ENCODE peak calls at places on chromosomes 1 and 21, in nine cellular contexts. R is coronary artery; H is ovary; F is AG04449; Y is IMR-90; N is foreskin fibroblast; I is fibroblast of lung; A is left ventricle myocardium inferior; C is CD8-positive, alpha-beta T cell. T is an unnamed sample.

GRCh38 chr1:42176902-42177519 is 12.5 kb upstream of the GUCA2A start:
- DNase-seq in R (no peak), H (no peak), F (no peak), Y (peak), N (peak), I (peak), A (no peak), C (no peak), T (no peak)

GRCh38 chr1:208917281-208917680 is 666.2 kb upstream of the CAMK1G start:
- DNase-seq in R (no peak), H (no peak), F (no peak), Y (no peak), N (no peak), I (no peak), A (no peak), C (no peak), T (no peak)

GRCh38 chr1:212242985-212243308 is 42.3 kb upstream of the PPP2R5A start:
- DNase-seq in R (no peak), H (no peak), F (no peak), Y (no peak), N (no peak), I (no peak), A (no peak), C (no peak), T (no peak)

GRCh38 chr21:26595971-26596370 is 22.9 kb upstream of the CYYR1 start:
- DNase-seq in R (no peak), H (no peak), F (no peak), Y (no peak), N (no peak), I (no peak), A (no peak), C (no peak), T (no peak)

GRCh38 chr1:147509786-147510360 is 31.4 kb upstream of the BCL9 start:
- DNase-seq in R (no peak), H (peak), F (no peak), Y (no peak), N (no peak), I (no peak), A (peak), C (no peak), T (no peak)

GRCh38 chr1:14924455-14925325 is 228.9 kb upstream of the TMEM51 start:
- DNase-seq in R (no peak), H (peak), F (no peak), Y (peak), N (peak), I (peak), A (peak), C (no peak), T (no peak)

GRCh38 chr1:65289449-65289848 is 19.9 kb upstream of the DNAJC6 start:
- DNase-seq in R (no peak), H (no peak), F (no peak), Y (no peak), N (no peak), I (no peak), A (no peak), C (no peak), T (no peak)

GRCh38 chr1:35345439-35345981 is 77.0 kb downstream of the ZMYM4 start:
- DNase-seq in R (no peak), H (no peak), F (no peak), Y (peak), N (peak), I (no peak), A (no peak), C (no peak), T (no peak)

GRCh38 chr1:198435044-198435443 is 105.4 kb downstream of the ATP6V1G3 start:
- DNase-seq in R (no peak), H (no peak), F (no peak), Y (peak), N (no peak), I (no peak), A (no peak), C (no peak), T (no peak)

GRCh38 chr1:184632415-184633175 is 122.1 kb downstream of the EDEM3 start:
- DNase-seq in R (no peak), H (no peak), F (no peak), Y (no peak), N (no peak), I (no peak), A (peak), C (no peak), T (no peak)

GRCh38 chr1:2019162-2019542 is at the start of gene GABRD:
- DNase-seq in R (no peak), H (no peak), F (no peak), Y (no peak), N (peak), I (peak), A (no peak), C (no peak), T (no peak)

GRCh38 chr1:77538956-77539509 is 143.4 kb downstream of the ZZZ3 start:
- DNase-seq in R (no peak), H (no peak), F (peak), Y (peak), N (peak), I (peak), A (no peak), C (no peak), T (peak)

GRCh38 chr1:15384301-15384901 is 25.3 kb upstream of the EFHD2 start:
- DNase-seq in R (no peak), H (no peak), F (no peak), Y (no peak), N (peak), I (peak), A (no peak), C (no peak), T (no peak)

GRCh38 chr1:67144696-67145095 is 9.9 kb upstream of the C1orf141 start:
- DNase-seq in R (no peak), H (no peak), F (no peak), Y (no peak), N (no peak), I (no peak), A (no peak), C (no peak), T (no peak)

GRCh38 chr1:221712198-221712684 is 29.6 kb downstream of the DUSP10 start:
- DNase-seq in R (no peak), H (no peak), F (peak), Y (peak), N (peak), I (peak), A (no peak), C (no peak), T (peak)

GRCh38 chr1:112721966-112722524 is 6.9 kb upstream of the PPM1J start:
- DNase-seq in R (no peak), H (peak), F (no peak), Y (no peak), N (no peak), I (no peak), A (no peak), C (no peak), T (no peak)

GRCh38 chr1:39128126-39128525 is 76.4 kb upstream of the MACF1 start:
- DNase-seq in R (no peak), H (no peak), F (no peak), Y (no peak), N (no peak), I (no peak), A (no peak), C (no peak), T (no peak)

GRCh38 chr1:39127513-39127912 is 77.0 kb upstream of the MACF1 start:
- DNase-seq in R (no peak), H (peak), F (no peak), Y (peak), N (peak), I (no peak), A (no peak), C (no peak), T (peak)

GRCh38 chr1:39130297-39130696 is 74.2 kb upstream of the MACF1 start:
- DNase-seq in R (no peak), H (no peak), F (no peak), Y (peak), N (peak), I (peak), A (no peak), C (no peak), T (no peak)

GRCh38 chr1:39128959-39129358 is 75.5 kb upstream of the MACF1 start:
- DNase-seq in R (no peak), H (no peak), F (no peak), Y (no peak), N (no peak), I (no peak), A (no peak), C (no peak), T (no peak)

GRCh38 chr1:39129514-39129913 is 75.0 kb upstream of the MACF1 start:
- DNase-seq in R (no peak), H (no peak), F (no peak), Y (peak), N (peak), I (peak), A (no peak), C (no peak), T (no peak)
- TF ChIP-seq CTCF in R (no peak), H (no peak), F (peak), Y (peak), N (peak), I (peak), A (peak), C (no peak), T (peak)

GRCh38 chr1:20152599-20152930 is 13.4 kb downstream of the PLA2G2F start:
- DNase-seq in R (no peak), H (no peak), F (no peak), Y (no peak), N (no peak), I (no peak), A (no peak), C (no peak), T (no peak)
- H3K4me3 ChIP-seq in R (peak), H (no peak), F (no peak), Y (no peak), N (no peak), I (no peak), A (peak), C (no peak), T (no peak)

GRCh38 chr1:85259118-85259865 is at the start of gene C1orf52:
- DNase-seq in R (peak), H (peak), F (peak), Y (peak), N (peak), I (peak), A (peak), C (peak), T (no peak)

GRCh38 chr1:85262985-85263384 is 3.5 kb upstream of the C1orf52 start:
- DNase-seq in R (no peak), H (no peak), F (no peak), Y (no peak), N (no peak), I (no peak), A (no peak), C (no peak), T (no peak)

GRCh38 chr1:85258536-85259117 is 835 bp downstream of the C1orf52 start:
- DNase-seq in R (peak), H (no peak), F (no peak), Y (no peak), N (peak), I (peak), A (no peak), C (no peak), T (no peak)

GRCh38 chr1:85264150-85264549 is 4.7 kb upstream of the C1orf52 start:
- DNase-seq in R (no peak), H (no peak), F (no peak), Y (peak), N (no peak), I (peak), A (no peak), C (no peak), T (no peak)

GRCh38 chr1:85259866-85260345 is 444 bp upstream of the C1orf52 start:
- DNase-seq in R (no peak), H (no peak), F (no peak), Y (peak), N (peak), I (peak), A (no peak), C (no peak), T (no peak)
- TF ChIP-seq CTCF in R (no peak), H (no peak), F (no peak), Y (no peak), N (no peak), I (no peak), A (peak), C (peak), T (no peak)

DNA sequence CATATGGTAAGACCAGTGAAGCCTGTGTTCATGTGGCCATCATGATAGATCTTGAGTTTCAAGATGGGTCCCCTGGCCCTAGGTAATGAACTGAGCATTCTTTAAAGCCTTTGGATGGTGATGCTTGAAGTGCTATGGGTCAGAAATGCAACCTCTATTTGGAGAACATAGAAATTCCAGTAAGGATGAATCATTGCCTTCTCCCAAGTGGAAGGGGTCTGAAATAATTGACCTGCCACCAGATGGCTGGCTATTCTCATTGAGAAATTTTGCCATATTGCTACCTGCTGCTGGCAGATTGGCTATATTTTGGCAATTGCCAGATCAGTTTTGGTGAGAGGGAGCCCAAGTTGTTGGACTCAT is 739 bp upstream of the IFI6 start:
- DNase-seq in R (no peak), H (no peak), F (no peak), Y (peak), N (peak), I (peak), A (no peak), C (no peak), T (no peak)
- H3K4me3 ChIP-seq in R (peak), H (peak), F (peak), Y (peak), N (peak), I (peak), A (peak), C (peak), T (peak)

GRCh38 chr1:6181347-6181770 is 1.2 kb upstream of the CHD5 start:
- DNase-seq in R (no peak), H (peak), F (no peak), Y (no peak), N (peak), I (no peak), A (no peak), C (no peak), T (no peak)

GRCh38 chr1:6178751-6179563 is 1.2 kb downstream of the CHD5 start:
- DNase-seq in R (no peak), H (no peak), F (no peak), Y (no peak), N (no peak), I (no peak), A (no peak), C (no peak), T (no peak)

GRCh38 chr1:6180578-6181311 is 624 bp upstream of the CHD5 start:
- DNase-seq in R (no peak), H (peak), F (no peak), Y (no peak), N (no peak), I (no peak), A (no peak), C (no peak), T (no peak)

GRCh38 chr1:6179564-6180175 is 451 bp downstream of the CHD5 start:
- DNase-seq in R (no peak), H (no peak), F (no peak), Y (no peak), N (no peak), I (no peak), A (no peak), C (no peak), T (no peak)

DNA sequence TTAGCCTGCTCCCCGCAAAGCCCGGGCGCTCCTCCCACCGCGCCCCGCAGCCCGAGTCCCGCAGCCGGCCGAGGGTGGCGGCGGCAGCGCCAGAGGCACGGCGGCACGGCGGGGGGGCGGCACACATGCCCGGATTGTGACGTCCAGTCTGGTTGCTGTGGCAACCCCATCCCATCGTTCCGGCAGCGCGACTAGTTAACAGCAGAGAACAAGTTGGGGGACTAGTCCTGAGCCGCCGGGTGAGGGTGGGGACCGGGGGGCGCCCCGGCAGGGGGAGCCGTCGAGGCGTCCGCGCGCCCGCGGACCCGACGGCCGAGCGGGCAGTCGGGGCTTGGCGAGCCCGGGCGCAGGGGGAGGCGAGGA is at the start of gene CHD5:
- DNase-seq in R (no peak), H (no peak), F (no peak), Y (no peak), N (peak), I (no peak), A (no peak), C (no peak), T (no peak)
- TF ChIP-seq CTCF in R (no peak), H (no peak), F (no peak), Y (peak), N (no peak), I (no peak), A (peak), C (no peak), T (peak)

T was measured in retinal pigment epithelial cell.